ENCODE peak calls at places on chromosomes 1 and 21, in eight cellular contexts. G is ovary, P is uterus, N is foreskin keratinocyte, L is IMR-90, R is suprapubic skin, V is AG04450, O is lower lobe of right lung. D is an unnamed sample.

GRCh38 chr1:17795836-17796645 is 40.9 kb downstream of the ACTL8 start:
- DNase-seq in R (no peak), V (no peak), G (no peak), L (no peak), N (no peak), O (no peak), P (no peak), D (no peak)

GRCh38 chr1:240831191-240831631 is 219.3 kb upstream of the GREM2 start:
- DNase-seq in G (no peak), N (peak), O (no peak), L (peak), P (no peak), V (peak), R (no peak), D (no peak)

GRCh38 chr21:45818276-45818903 is 163.2 kb upstream of the COL6A1 start:
- DNase-seq in R (no peak), N (peak), V (peak), P (no peak), G (no peak), L (peak), O (no peak), D (no peak)

GRCh38 chr21:41926068-41926806 is 27.6 kb downstream of the C2CD2 start:
- DNase-seq in O (no peak), N (peak), G (no peak), L (peak), R (no peak), P (no peak), V (peak), D (no peak)

GRCh38 chr1:24181619-24182018 is 5.5 kb downstream of the IFNLR1 start:
- DNase-seq in P (no peak), N (no peak), V (no peak), L (no peak), R (peak), O (no peak), G (no peak), D (no peak)

GRCh38 chr1:162676767-162677166 is 44.5 kb downstream of the DDR2 start:
- DNase-seq in R (no peak), P (no peak), O (no peak), N (no peak), G (peak), V (no peak), L (no peak), D (no peak)

GRCh38 chr1:223077434-223077833 is 65.6 kb downstream of the TLR5 start:
- DNase-seq in P (no peak), L (no peak), G (no peak), O (no peak), V (no peak), R (no peak), N (no peak), D (peak)

GRCh38 chr1:235892080-235892670 is 25.5 kb upstream of the LYST start:
- DNase-seq in O (no peak), R (no peak), L (no peak), G (no peak), P (no peak), V (no peak), N (no peak), D (no peak)

GRCh38 chr1:61436491-61437120 is 288.3 kb downstream of the TM2D1 start:
- DNase-seq in V (no peak), L (no peak), O (no peak), R (no peak), G (no peak), N (no peak), P (no peak), D (no peak)

GRCh38 chr21:21034046-21034445 is 35.8 kb downstream of the NCAM2 start:
- DNase-seq in R (no peak), V (no peak), G (no peak), L (no peak), N (no peak), O (no peak), P (no peak), D (no peak)

GRCh38 chr1:206503591-206504362 is 3.6 kb upstream of the RASSF5 start:
- DNase-seq in N (peak), R (peak), O (peak), G (no peak), V (peak), L (peak), P (peak), D (no peak)

GRCh38 chr1:21550097-21550496 is 40.9 kb downstream of the ALPL start:
- DNase-seq in V (no peak), R (no peak), N (no peak), L (peak), P (no peak), O (no peak), G (no peak), D (no peak)

GRCh38 chr21:35084869-35085268 is 35.8 kb upstream of the RUNX1 start:
- DNase-seq in V (peak), N (peak), P (no peak), R (no peak), O (no peak), G (no peak), L (peak), D (no peak)

GRCh38 chr1:159821171-159821867 is 5.4 kb upstream of the SLAMF8 start:
- DNase-seq in V (peak), G (no peak), R (no peak), O (peak), L (peak), N (no peak), P (no peak), D (no peak)

GRCh38 chr1:228337031-228337564 is 69.5 kb downstream of the TRIM11 start:
- DNase-seq in V (no peak), P (peak), N (no peak), L (no peak), O (peak), R (peak), G (no peak), D (peak)

GRCh38 chr1:34591751-34592629 is 162.9 kb upstream of the GJB5 start:
- DNase-seq in R (no peak), N (no peak), V (no peak), P (no peak), L (no peak), G (no peak), O (no peak), D (no peak)

GRCh38 chr1:206985162-206985749 is 15.0 kb upstream of the FCAMR start:
- DNase-seq in R (no peak), V (no peak), O (no peak), G (no peak), P (no peak), L (no peak), N (no peak), D (no peak)

GRCh38 chr1:216034506-216034905 is 388.7 kb downstream of the USH2A start:
- DNase-seq in V (no peak), R (no peak), G (no peak), N (peak), O (no peak), L (peak), P (no peak), D (no peak)

GRCh38 chr21:33070921-33071877 is 1.3 kb downstream of the OLIG1 start:
- DNase-seq in N (peak), G (no peak), V (no peak), O (no peak), R (no peak), L (no peak), P (no peak), D (no peak)

GRCh38 chr1:10528066-10529014 is 53.6 kb downstream of the PEX14 start:
- DNase-seq in L (peak), N (peak), G (no peak), O (no peak), R (no peak), P (peak), V (peak), D (peak)

GRCh38 chr21:44360174-44360573 is 6.8 kb downstream of the TRPM2 start:
- DNase-seq in O (no peak), V (no peak), P (no peak), N (no peak), R (no peak), L (no peak), G (no peak), D (no peak)

GRCh38 chr1:232029297-232029696 is 402.7 kb downstream of the DISC1 start:
- DNase-seq in G (no peak), L (no peak), N (no peak), R (no peak), P (no peak), O (no peak), V (no peak), D (no peak)

GRCh38 chr1:96374076-96374762 is 347.4 kb upstream of the PTBP2 start:
- DNase-seq in P (no peak), N (no peak), G (no peak), R (no peak), O (no peak), L (peak), V (no peak), D (no peak)

GRCh38 chr21:37430184-37430821 is 63.7 kb downstream of the DYRK1A start:
- DNase-seq in P (no peak), L (no peak), R (no peak), G (no peak), V (no peak), N (peak), O (no peak), D (no peak)

GRCh38 chr1:37478451-37478871 is 4.1 kb downstream of the ZC3H12A start:
- DNase-seq in R (no peak), O (no peak), G (no peak), N (peak), V (no peak), L (peak), P (no peak), D (no peak)

GRCh38 chr1:200139661-200140250 is 112.2 kb downstream of the NR5A2 start:
- DNase-seq in R (no peak), O (no peak), P (no peak), V (peak), G (no peak), L (peak), N (no peak), D (no peak)

GRCh38 chr1:92882817-92883216 is 51.0 kb downstream of the RPL5 start:
- DNase-seq in G (no peak), P (no peak), N (no peak), R (no peak), O (no peak), L (no peak), V (no peak), D (no peak)

GRCh38 chr1:153680120-153680403 is 1.6 kb downstream of the NPR1 start:
- DNase-seq in V (no peak), L (no peak), R (no peak), G (no peak), N (no peak), P (no peak), O (peak), D (no peak)

GRCh38 chr1:44239337-44239960 is 26.2 kb downstream of the DMAP1 start:
- DNase-seq in V (no peak), P (peak), R (no peak), N (peak), O (peak), L (peak), G (peak), D (no peak)
- TF ChIP-seq CTCF in V (peak), P (peak), R (no peak), N (peak), O (peak), L (peak), G (no peak), D (peak)

DNA sequence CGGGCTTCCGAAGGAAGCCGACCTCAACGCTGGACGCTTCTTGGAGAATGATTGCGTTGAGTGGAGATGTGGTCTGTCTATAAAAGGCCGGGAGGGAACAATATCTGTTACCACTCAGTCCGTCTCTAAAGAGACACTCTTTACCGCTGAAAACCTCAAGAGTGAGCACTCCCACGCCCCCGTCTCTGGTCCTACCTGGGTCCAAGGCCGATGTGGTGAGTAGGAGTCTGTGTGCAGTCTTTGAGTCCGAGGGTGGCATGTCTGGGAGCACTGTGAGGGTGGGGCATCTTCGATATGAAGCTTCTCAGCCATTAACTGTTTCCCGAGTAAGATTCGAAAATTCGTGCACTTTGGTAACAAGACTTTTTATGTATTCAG is 579 bp downstream of the ZFP69 start:
- DNase-seq in O (no peak), P (peak), N (no peak), L (peak), V (no peak), R (no peak), G (no peak), D (no peak)
- H3K27ac ChIP-seq in O (peak), P (peak), N (no peak), L (peak), V (no peak), R (no peak), G (no peak), D (peak)

GRCh38 chr1:186804669-186805068 is 24.1 kb upstream of the PLA2G4A start:
- DNase-seq in R (no peak), O (no peak), V (no peak), G (no peak), N (no peak), L (no peak), P (no peak), D (no peak)

GRCh38 chr1:186807162-186807561 is 21.6 kb upstream of the PLA2G4A start:
- DNase-seq in P (no peak), N (no peak), V (no peak), G (no peak), L (no peak), R (no peak), O (no peak), D (no peak)

GRCh38 chr1:186802388-186802787 is 26.4 kb upstream of the PLA2G4A start:
- DNase-seq in V (no peak), O (no peak), R (no peak), N (no peak), P (no peak), G (no peak), L (no peak), D (no peak)

GRCh38 chr1:186811892-186812291 is 16.9 kb upstream of the PLA2G4A start:
- DNase-seq in P (no peak), V (no peak), O (no peak), N (no peak), R (no peak), L (no peak), G (no peak), D (no peak)

DNA sequence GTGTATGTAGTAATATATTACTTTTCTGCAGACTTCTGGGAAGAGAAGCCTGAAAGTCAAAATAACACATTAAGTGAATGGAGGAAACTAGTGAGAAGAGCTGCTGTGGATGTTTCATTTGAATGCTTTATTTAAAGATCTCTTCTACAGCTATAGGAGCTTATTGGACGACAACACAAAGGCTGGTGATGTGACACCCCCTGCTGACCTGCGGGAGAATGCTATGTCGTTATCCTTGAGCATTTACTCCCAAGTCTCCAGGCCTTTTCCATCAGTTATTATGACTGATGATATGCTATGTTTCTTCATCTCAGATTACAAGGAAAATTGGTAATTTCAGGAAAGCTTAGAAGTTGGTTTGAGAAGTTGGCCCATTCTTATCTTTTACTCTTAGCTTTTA is 22.3 kb upstream of the PLA2G4A start:
- DNase-seq in O (no peak), G (no peak), P (no peak), R (no peak), L (peak), V (no peak), N (no peak), D (no peak)
- TF ChIP-seq CTCF in O (peak), G (no peak), P (no peak), R (no peak), L (no peak), V (peak), N (peak), D (peak)

DNA sequence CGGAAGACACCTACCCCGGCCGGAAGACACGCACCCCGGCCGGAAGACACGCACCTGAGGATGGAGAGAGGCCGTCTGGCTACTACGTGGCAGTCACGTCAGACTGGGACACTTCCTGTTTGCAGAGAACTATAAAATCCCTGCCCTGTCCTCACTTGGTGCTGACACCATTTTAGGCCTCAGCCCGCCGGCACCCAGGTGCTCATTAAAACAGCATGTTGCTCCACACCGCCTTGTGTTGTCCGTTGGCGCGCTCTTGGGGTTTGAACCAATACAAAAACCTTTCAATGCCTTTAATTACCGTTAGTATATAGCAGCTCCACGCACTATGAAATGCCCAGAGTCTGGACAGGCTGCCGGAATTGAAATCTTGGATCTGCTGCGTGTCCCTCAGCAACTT is 34.7 kb downstream of the VN1R5 start:
- DNase-seq in V (no peak), R (no peak), L (no peak), P (no peak), G (no peak), O (no peak), N (no peak), D (no peak)
- H3K27ac ChIP-seq in V (no peak), R (no peak), L (no peak), P (no peak), G (no peak), O (no peak), N (no peak), D (no peak)

DNA sequence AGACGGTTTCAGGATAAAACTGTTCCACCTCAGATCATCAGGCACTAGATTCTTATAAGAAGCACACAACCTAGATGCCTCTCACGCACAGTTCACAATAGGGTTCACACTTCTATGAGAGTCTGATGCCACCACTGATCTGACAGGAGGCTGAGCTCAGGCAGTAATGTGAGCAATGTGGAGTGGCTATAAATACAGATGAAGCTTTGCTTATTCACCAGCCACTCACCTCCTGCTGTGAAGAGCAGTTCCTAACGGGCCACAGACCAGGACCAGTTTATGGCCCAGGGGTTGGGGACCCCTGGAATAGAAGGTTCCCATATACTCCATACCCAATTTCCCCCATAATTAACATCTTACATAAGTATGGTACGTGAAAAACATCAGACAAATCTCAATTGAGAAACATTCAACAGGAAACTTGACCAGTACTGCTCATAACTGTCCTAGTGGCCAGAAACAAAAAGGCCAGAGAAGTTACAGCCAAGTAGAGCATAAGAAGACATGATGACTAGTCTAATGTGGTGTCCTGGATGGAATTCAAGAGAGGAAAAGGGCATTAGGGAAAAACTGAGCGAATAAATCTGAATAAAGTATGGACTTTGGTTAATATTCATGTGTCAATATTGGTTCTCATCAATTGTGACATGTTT is 24.7 kb upstream of the IGSF5 start:
- DNase-seq in O (no peak), V (no peak), N (no peak), L (no peak), R (no peak), G (no peak), P (no peak), D (no peak)
- TF ChIP-seq CTCF in O (no peak), V (peak), N (no peak), L (no peak), R (no peak), G (no peak), P (no peak), D (peak)

GRCh38 chr1:39842030-39842678 is 41.1 kb downstream of the TRIT1 start:
- DNase-seq in O (no peak), N (no peak), G (no peak), R (no peak), L (no peak), P (no peak), V (no peak), D (no peak)
- H3K27ac ChIP-seq in O (no peak), N (no peak), G (no peak), R (no peak), L (no peak), P (no peak), V (no peak), D (no peak)

GRCh38 chr1:55585402-55585792 is 370.2 kb upstream of the USP24 start:
- DNase-seq in N (no peak), G (no peak), P (no peak), V (no peak), O (no peak), L (no peak), R (no peak), D (no peak)

GRCh38 chr1:55586771-55587170 is 371.6 kb upstream of the USP24 start:
- DNase-seq in P (no peak), N (no peak), G (no peak), O (no peak), R (no peak), V (no peak), L (no peak), D (no peak)

GRCh38 chr1:55588300-55588699 is 373.1 kb upstream of the USP24 start:
- DNase-seq in V (no peak), N (no peak), P (no peak), R (no peak), G (no peak), L (no peak), O (no peak), D (no peak)

GRCh38 chr1:55582078-55582477 is 366.9 kb upstream of the USP24 start:
- DNase-seq in P (no peak), V (no peak), R (no peak), G (no peak), N (no peak), O (no peak), L (no peak), D (no peak)

DNA sequence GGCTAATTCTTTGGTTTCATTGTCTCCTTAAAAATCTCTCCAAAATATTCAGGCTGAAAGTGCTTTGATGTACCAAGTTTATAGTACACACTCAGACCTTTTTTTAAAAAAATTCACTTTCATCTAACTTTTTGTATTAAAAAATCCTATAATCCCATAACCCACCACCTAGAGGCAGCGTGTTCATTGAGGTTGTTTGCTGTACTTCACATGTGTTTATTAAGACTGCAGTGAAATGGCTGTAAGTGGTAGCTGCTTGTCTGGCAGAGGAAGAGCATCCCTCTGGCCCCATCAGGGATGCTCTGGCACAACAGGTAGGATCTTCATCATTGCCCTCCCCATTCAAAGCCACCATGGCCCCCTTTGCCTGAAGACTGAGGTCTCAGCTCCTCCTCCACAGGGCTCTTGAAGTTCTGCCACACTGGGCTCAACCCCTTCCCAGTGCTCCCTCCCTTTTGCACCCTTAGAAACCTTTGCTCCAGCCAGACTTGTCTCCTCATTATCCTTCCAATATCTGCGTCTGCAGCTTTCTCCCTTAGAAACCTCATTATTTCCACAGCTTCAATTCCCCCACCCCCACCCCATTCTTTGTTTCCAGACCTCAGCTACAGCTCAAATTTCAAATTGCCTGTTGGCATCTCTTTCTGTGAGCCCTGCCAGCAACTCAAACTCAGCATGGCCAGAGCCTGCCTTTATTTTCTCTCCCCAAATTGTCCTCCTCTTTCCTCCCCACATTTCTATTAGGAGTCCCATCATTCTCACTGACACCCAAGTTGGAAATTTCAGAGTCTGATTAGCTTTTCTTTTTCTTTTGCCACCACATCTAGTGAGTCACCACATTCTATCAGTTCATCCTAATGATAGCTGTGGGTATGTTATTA is 369.6 kb upstream of the USP24 start:
- DNase-seq in R (no peak), P (no peak), N (no peak), G (no peak), V (no peak), O (no peak), L (peak), D (no peak)
- TF ChIP-seq CTCF in R (no peak), P (no peak), N (peak), G (no peak), V (peak), O (no peak), L (peak), D (no peak)